ENCODE peak calls at places on chromosome 20, in ten cellular contexts. D is neural progenitor cell, H is GM12865, E is tibial artery, G is mucosa of descending colon, F is HFF-Myc, K is upper lobe of left lung, I is cardiac muscle cell, S is H1, V is cardiac fibroblast. O is an unnamed sample.

GRCh38 chr20:2840967-2841531 is 504 bp downstream of the VPS16 start:
- DNase-seq in H (peak), E (peak), I (peak), S (no peak), G (peak), K (peak), V (peak), D (peak), F (no peak), O (peak)

GRCh38 chr20:12069181-12069580 is 151.5 kb downstream of the BTBD3 start:
- DNase-seq in K (no peak), G (no peak), V (no peak), I (no peak), S (no peak), F (no peak), D (no peak), H (no peak), E (no peak), O (no peak)

GRCh38 chr20:51237278-51237677 is 214.4 kb upstream of the KCNG1 start:
- DNase-seq in V (peak), G (no peak), F (no peak), S (no peak), D (no peak), K (no peak), I (peak), H (no peak), E (peak), O (no peak)

GRCh38 chr20:23917024-23917725 is 37.6 kb upstream of the CST5 start:
- DNase-seq in V (no peak), E (no peak), H (no peak), I (no peak), F (no peak), K (no peak), S (no peak), D (no peak), G (no peak), O (no peak)

GRCh38 chr20:14444106-14444505 is 106.7 kb upstream of the FLRT3 start:
- DNase-seq in K (no peak), F (no peak), D (no peak), V (no peak), E (no peak), G (no peak), H (no peak), S (no peak), I (peak), O (no peak)

GRCh38 chr20:62576815-62577214 is 65.5 kb upstream of the SLCO4A1 start:
- DNase-seq in H (no peak), D (peak), G (no peak), K (no peak), E (no peak), F (no peak), S (no peak), I (peak), V (peak), O (peak)

GRCh38 chr20:3237958-3238615 is 903 bp downstream of the SLC4A11 start:
- DNase-seq in D (peak), V (no peak), H (no peak), K (peak), F (no peak), E (no peak), I (no peak), G (no peak), S (no peak), O (peak)

GRCh38 chr20:47327711-47328110 is 28.8 kb downstream of the ZMYND8 start:
- DNase-seq in G (no peak), I (no peak), V (no peak), F (no peak), S (no peak), K (no peak), E (no peak), D (no peak), H (no peak), O (no peak)

GRCh38 chr20:32600681-32601237 is 15.6 kb upstream of the NOL4L start:
- DNase-seq in K (no peak), G (no peak), H (no peak), F (no peak), V (no peak), E (no peak), D (no peak), S (no peak), I (no peak), O (no peak)

GRCh38 chr20:24543168-24543567 is 73.7 kb downstream of the SYNDIG1 start:
- DNase-seq in V (no peak), K (peak), E (no peak), F (no peak), G (no peak), D (no peak), H (no peak), S (no peak), I (no peak), O (no peak)

GRCh38 chr20:31569163-31570020 is 35.7 kb upstream of the ID1 start:
- DNase-seq in H (peak), D (peak), I (peak), K (no peak), E (peak), F (no peak), S (no peak), G (peak), V (peak), O (peak)

GRCh38 chr20:8535403-8536003 is 403.4 kb downstream of the PLCB1 start:
- DNase-seq in K (no peak), H (peak), V (peak), F (no peak), D (peak), G (no peak), S (no peak), I (peak), E (no peak), O (peak)

GRCh38 chr20:32877507-32877906 is 18.8 kb downstream of the EFCAB8 start:
- DNase-seq in H (no peak), S (no peak), V (peak), I (peak), E (no peak), F (peak), K (no peak), G (no peak), D (no peak), O (no peak)

GRCh38 chr20:40945754-40946451 is 82.7 kb upstream of the TOP1 start:
- DNase-seq in H (peak), G (peak), V (peak), D (peak), E (peak), F (no peak), I (peak), S (peak), K (peak), O (peak)
- TF ChIP-seq CTCF in H (peak), G (no peak), V (peak), D (peak), E (peak), F (peak), I (peak), S (peak), K (peak), O (peak)

GRCh38 chr20:957544-957943 is 41.4 kb upstream of the ANGPT4 start:
- DNase-seq in I (no peak), G (no peak), D (peak), K (no peak), H (no peak), S (no peak), V (peak), E (no peak), F (no peak), O (no peak)
- TF ChIP-seq CTCF in I (no peak), G (no peak), D (no peak), K (no peak), H (no peak), S (no peak), V (peak), E (no peak), F (no peak), O (no peak)

DNA sequence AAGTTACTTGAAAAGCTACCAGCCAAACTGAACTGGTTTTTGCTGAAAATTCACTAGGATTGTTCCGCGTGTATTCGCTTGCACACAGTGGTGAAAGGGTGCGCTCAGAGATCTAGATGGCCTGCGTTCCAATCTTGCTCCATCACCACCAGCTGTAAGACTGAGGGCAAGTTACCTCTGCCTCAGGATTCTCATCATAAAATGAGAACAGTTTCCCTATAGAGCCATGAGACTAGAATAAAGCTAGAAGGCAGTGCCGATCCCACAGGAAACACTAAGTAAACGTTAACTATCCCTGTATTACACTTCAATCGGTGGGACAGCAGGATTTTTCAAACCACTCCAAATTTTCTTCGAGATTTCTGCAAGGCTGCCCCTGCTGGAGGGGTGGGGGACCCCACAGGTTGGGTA is 838 bp downstream of the AHCY start:
- DNase-seq in F (no peak), K (no peak), V (peak), E (no peak), D (peak), S (no peak), G (no peak), I (peak), H (peak), O (no peak)
- TF ChIP-seq CTCF in F (no peak), K (no peak), V (peak), E (no peak), D (peak), S (peak), G (no peak), I (peak), H (peak), O (peak)

GRCh38 chr20:37903317-37904007 is 535 bp downstream of the VSTM2L start:
- DNase-seq in V (no peak), K (peak), D (no peak), E (no peak), H (no peak), G (no peak), I (no peak), F (no peak), S (no peak), O (peak)

GRCh38 chr20:37901280-37901666 is 1.7 kb upstream of the VSTM2L start:
- DNase-seq in H (no peak), D (peak), I (no peak), F (no peak), V (no peak), K (no peak), S (no peak), G (no peak), E (no peak), O (no peak)

GRCh38 chr20:37902504-37903313 is at the start of gene VSTM2L:
- DNase-seq in V (peak), F (no peak), I (peak), G (no peak), D (peak), K (peak), H (peak), E (no peak), S (no peak), O (peak)

GRCh38 chr20:37904008-37904675 is 1.2 kb downstream of the VSTM2L start:
- DNase-seq in E (no peak), G (no peak), H (no peak), I (no peak), V (no peak), S (no peak), F (no peak), D (no peak), K (peak), O (no peak)

GRCh38 chr20:37901667-37902503 is 1.0 kb upstream of the VSTM2L start:
- DNase-seq in G (no peak), I (peak), H (peak), S (no peak), D (peak), E (no peak), F (peak), V (peak), K (peak), O (peak)
- TF ChIP-seq CTCF in G (no peak), I (peak), H (peak), S (peak), D (peak), E (peak), F (peak), V (peak), K (peak), O (no peak)